ENCODE peak calls at places on chromosomes 2 and 18, in nine cellular contexts. One of them, this sample, is unnamed.

GRCh38 chr2:65137197-65137780 is 7.4 kb upstream of the RAB1A start:
- DNase-seq in MM.1S: no peak
- DNase-seq in NCI-H774: no peak
- DNase-seq in smooth muscle cell of the brain vasculature: no peak
- DNase-seq in PC-3: no peak
- DNase-seq in NCI-H2107: no peak
- DNase-seq in activated gamma-delta T cell: no peak
- DNase-seq in cardiac muscle cell: no peak
- DNase-seq in right cardiac atrium: no peak
- DNase-seq in this sample: no peak

GRCh38 chr18:67525328-67526110 is 9.0 kb upstream of the DSEL start:
- DNase-seq in cardiac muscle cell: peak
- DNase-seq in NCI-H2107: no peak
- DNase-seq in right cardiac atrium: peak
- DNase-seq in smooth muscle cell of the brain vasculature: peak
- DNase-seq in NCI-H774: no peak
- DNase-seq in MM.1S: no peak
- DNase-seq in activated gamma-delta T cell: no peak
- DNase-seq in PC-3: peak
- DNase-seq in this sample: peak

GRCh38 chr2:236173734-236174607 is 5.8 kb upstream of the GBX2 start:
- DNase-seq in smooth muscle cell of the brain vasculature: no peak
- DNase-seq in NCI-H774: no peak
- DNase-seq in activated gamma-delta T cell: no peak
- DNase-seq in right cardiac atrium: no peak
- DNase-seq in MM.1S: no peak
- DNase-seq in cardiac muscle cell: no peak
- DNase-seq in PC-3: no peak
- DNase-seq in NCI-H2107: no peak
- DNase-seq in this sample: no peak

GRCh38 chr18:23257686-23258565 is 122.6 kb downstream of the CABLES1 start:
- DNase-seq in activated gamma-delta T cell: no peak
- DNase-seq in cardiac muscle cell: peak
- DNase-seq in NCI-H2107: no peak
- DNase-seq in right cardiac atrium: peak
- DNase-seq in PC-3: peak
- DNase-seq in MM.1S: no peak
- DNase-seq in smooth muscle cell of the brain vasculature: no peak
- DNase-seq in NCI-H774: no peak
- DNase-seq in this sample: peak

GRCh38 chr2:155983850-155984249 is 348.7 kb downstream of the NR4A2 start:
- DNase-seq in cardiac muscle cell: no peak
- DNase-seq in NCI-H774: no peak
- DNase-seq in activated gamma-delta T cell: no peak
- DNase-seq in MM.1S: no peak
- DNase-seq in NCI-H2107: no peak
- DNase-seq in right cardiac atrium: no peak
- DNase-seq in PC-3: no peak
- DNase-seq in smooth muscle cell of the brain vasculature: no peak
- DNase-seq in this sample: no peak

GRCh38 chr2:128091691-128092050 is 671 bp downstream of the UGGT1 start:
- DNase-seq in PC-3: peak
- DNase-seq in activated gamma-delta T cell: no peak
- DNase-seq in right cardiac atrium: no peak
- DNase-seq in NCI-H2107: no peak
- DNase-seq in cardiac muscle cell: no peak
- DNase-seq in MM.1S: peak
- DNase-seq in smooth muscle cell of the brain vasculature: no peak
- DNase-seq in NCI-H774: no peak
- DNase-seq in this sample: peak

GRCh38 chr18:80233899-80234298 is 13.4 kb downstream of the PARD6G start:
- DNase-seq in NCI-H2107: no peak
- DNase-seq in right cardiac atrium: no peak
- DNase-seq in MM.1S: no peak
- DNase-seq in NCI-H774: no peak
- DNase-seq in PC-3: no peak
- DNase-seq in smooth muscle cell of the brain vasculature: no peak
- DNase-seq in activated gamma-delta T cell: no peak
- DNase-seq in cardiac muscle cell: no peak
- DNase-seq in this sample: peak

GRCh38 chr2:215430528-215431187 is 5.2 kb downstream of the FN1 start:
- DNase-seq in smooth muscle cell of the brain vasculature: no peak
- DNase-seq in right cardiac atrium: no peak
- DNase-seq in activated gamma-delta T cell: no peak
- DNase-seq in cardiac muscle cell: peak
- DNase-seq in NCI-H774: no peak
- DNase-seq in NCI-H2107: no peak
- DNase-seq in PC-3: no peak
- DNase-seq in MM.1S: no peak
- DNase-seq in this sample: peak

GRCh38 chr2:46711156-46711555 is 204.4 kb downstream of the MCFD2 start:
- DNase-seq in NCI-H2107: no peak
- DNase-seq in activated gamma-delta T cell: no peak
- DNase-seq in NCI-H774: no peak
- DNase-seq in PC-3: no peak
- DNase-seq in MM.1S: no peak
- DNase-seq in right cardiac atrium: no peak
- DNase-seq in smooth muscle cell of the brain vasculature: no peak
- DNase-seq in cardiac muscle cell: no peak
- DNase-seq in this sample: no peak

GRCh38 chr2:233865838-233866237 is 2.3 kb downstream of the MSL3B start:
- DNase-seq in NCI-H774: no peak
- DNase-seq in cardiac muscle cell: no peak
- DNase-seq in MM.1S: no peak
- DNase-seq in PC-3: peak
- DNase-seq in smooth muscle cell of the brain vasculature: no peak
- DNase-seq in right cardiac atrium: no peak
- DNase-seq in activated gamma-delta T cell: no peak
- DNase-seq in NCI-H2107: no peak
- DNase-seq in this sample: no peak